ENCODE peak calls at places on chromosomes 4 and X, in six cellular contexts. K is myocyte, U is A549, V is sigmoid colon, T is neural progenitor cell, L is OCI-LY7. Y is an unnamed sample.

GRCh38 chr4:82713856-82714255 is 84.7 kb downstream of the SCD5 start:
- DNase-seq in K (no peak), U (no peak), V (no peak), T (no peak), L (no peak), Y (no peak)

GRCh38 chr4:112817933-112818921 is 181.3 kb downstream of the LARP7 start:
- DNase-seq in K (peak; percentile 93), U (peak; percentile 74), V (peak; percentile 89), T (peak; percentile 89), L (no peak), Y (peak; percentile 83)

GRCh38 chrX:20527458-20528099 is 260.9 kb upstream of the RPS6KA3 start:
- DNase-seq in K (no peak), U (peak; percentile 38), V (no peak), T (peak; percentile 36), L (peak; percentile 28), Y (no peak)

GRCh38 chr4:148376151-148376550 is 66.1 kb downstream of the NR3C2 start:
- DNase-seq in K (peak; percentile 79), U (peak; percentile 23), V (peak; percentile 75), T (no peak), L (no peak), Y (no peak)

GRCh38 chr4:98433608-98434198 is 172.5 kb downstream of the RAP1GDS1 start:
- DNase-seq in K (no peak), U (no peak), V (no peak), T (no peak), L (no peak), Y (no peak)

GRCh38 chrX:24229967-24230366 is 80.4 kb downstream of the ZFX start:
- DNase-seq in K (peak; percentile 18), U (no peak), V (no peak), T (no peak), L (no peak), Y (no peak)

GRCh38 chr4:109406337-109406931 is 27.2 kb upstream of the SEC24B start:
- DNase-seq in K (peak; percentile 80), U (peak; percentile 57), V (no peak), T (peak; percentile 72), L (peak; percentile 67), Y (no peak)

GRCh38 chr4:110735691-110736090 is 112.8 kb upstream of the PITX2 start:
- DNase-seq in K (peak; percentile 30), U (no peak), V (no peak), T (no peak), L (no peak), Y (no peak)

GRCh38 chrX:132908891-132909290 is 49.5 kb downstream of the HS6ST2 start:
- DNase-seq in K (no peak), U (no peak), V (no peak), T (peak; percentile 53), L (no peak), Y (no peak)

GRCh38 chr4:179709961-179710624 is 2267.9 kb upstream of the AGA start:
- DNase-seq in K (no peak), U (no peak), V (no peak), T (peak; percentile 49), L (no peak), Y (no peak)

GRCh38 chr4:151417164-151417571 is 8.2 kb downstream of the FHIP1A start:
- DNase-seq in K (no peak), U (no peak), V (no peak), T (peak; percentile 24), L (no peak), Y (no peak)

GRCh38 chr4:103076777-103077347 is 301 bp upstream of the SLC9B2 start:
- DNase-seq in K (no peak), U (no peak), V (no peak), T (peak; percentile 3), L (peak; percentile 70), Y (no peak)

GRCh38 chr4:1462768-1463075 is 56.5 kb upstream of the NKX1-1 start:
- DNase-seq in K (no peak), U (no peak), V (no peak), T (no peak), L (no peak), Y (no peak)

GRCh38 chrX:140123446-140123845 is 158.1 kb upstream of the CXorf66 start:
- DNase-seq in K (no peak), U (peak; percentile 1), V (no peak), T (peak; percentile 17), L (no peak), Y (no peak)

GRCh38 chr4:124863039-124863545 is 150.6 kb upstream of the ANKRD50 start:
- DNase-seq in K (no peak), U (no peak), V (no peak), T (no peak), L (no peak), Y (no peak)

GRCh38 chrX:105475801-105476200 is 255.3 kb upstream of the TEX13A start:
- DNase-seq in K (no peak), U (no peak), V (no peak), T (no peak), L (no peak), Y (no peak)

GRCh38 chrX:78652971-78653822 is 5.9 kb downstream of the RTL3 start:
- DNase-seq in K (peak; percentile 63), U (peak; percentile 48), V (no peak), T (no peak), L (no peak), Y (no peak)

GRCh38 chrX:128634754-128635153 is 582.6 kb upstream of the ACTRT1 start:
- DNase-seq in K (no peak), U (no peak), V (no peak), T (no peak), L (no peak), Y (no peak)

GRCh38 chr4:57119054-57119651 is 9.0 kb upstream of the IGFBP7 start:
- DNase-seq in K (peak; percentile 82), U (peak; percentile 75), V (peak; percentile 92), T (peak; percentile 10), L (no peak), Y (peak; percentile 18)